ENCODE peak calls at places on chromosomes 1 and 21, in ten cellular contexts. H is pancreas, L is adrenal gland, D is fibroblast of pulmonary artery, O is neural progenitor cell, X is esophagus squamous epithelium, I is dorsolateral prefrontal cortex, Y is AG09309, W is LNCaP clone FGC, J is left ventricle myocardium inferior. A is an unnamed sample.

GRCh38 chr1:52296345-52296744 is 69.7 kb downstream of the CC2D1B start:
- DNase-seq in D (peak), I (no peak), W (peak), L (no peak), J (no peak), X (no peak), O (peak), Y (peak), H (no peak), A (peak)

GRCh38 chr1:151346082-151346768 is 827 bp downstream of the RFX5 start:
- DNase-seq in L (no peak), X (no peak), I (no peak), D (no peak), H (no peak), J (no peak), W (no peak), O (no peak), Y (no peak), A (peak)

GRCh38 chr21:8988696-8989095 is 1532.7 kb upstream of the TPTE start:
- DNase-seq in W (no peak), L (no peak), I (no peak), Y (no peak), X (no peak), H (no peak), O (no peak), J (no peak), D (no peak), A (no peak)

GRCh38 chr1:51689073-51689435 is 72.2 kb downstream of the OSBPL9 start:
- DNase-seq in I (no peak), Y (no peak), D (no peak), X (no peak), O (no peak), W (no peak), L (no peak), J (no peak), H (no peak), A (no peak)

GRCh38 chr1:222911866-222912265 is 97.0 kb downstream of the DISP1 start:
- DNase-seq in O (no peak), H (no peak), Y (no peak), X (no peak), L (no peak), I (no peak), J (no peak), W (no peak), D (peak), A (no peak)

GRCh38 chr1:53183277-53183990 is 13.2 kb upstream of the CPT2 start:
- DNase-seq in O (no peak), D (peak), H (peak), J (peak), W (no peak), I (no peak), Y (no peak), X (no peak), L (no peak), A (no peak)

GRCh38 chr1:229060140-229060539 is 210.8 kb upstream of the RAB4A start:
- DNase-seq in H (no peak), O (no peak), Y (no peak), W (no peak), J (no peak), X (no peak), I (no peak), D (peak), L (no peak), A (no peak)

GRCh38 chr1:147091801-147092200 is 80.5 kb downstream of the PRKAB2 start:
- DNase-seq in W (no peak), Y (no peak), O (no peak), I (no peak), L (no peak), J (no peak), D (no peak), H (no peak), X (no peak), A (no peak)

GRCh38 chr1:245129811-245130210 is 25.0 kb upstream of the KIF26B start:
- DNase-seq in W (no peak), O (no peak), X (no peak), D (peak), H (no peak), L (no peak), I (no peak), Y (peak), J (no peak), A (no peak)

GRCh38 chr1:52901384-52901783 is 20.2 kb downstream of the ECHDC2 start:
- DNase-seq in L (no peak), Y (no peak), W (no peak), J (no peak), H (no peak), O (no peak), D (no peak), I (no peak), X (no peak), A (no peak)

GRCh38 chr1:85605519-85606413 is 25.2 kb downstream of the CCN1 start:
- DNase-seq in D (no peak), W (no peak), H (peak), X (no peak), J (no peak), O (no peak), I (no peak), Y (no peak), L (no peak), A (no peak)

GRCh38 chr21:43345746-43346409 is 81.1 kb downstream of the SIK1 start:
- DNase-seq in O (no peak), X (no peak), H (no peak), Y (no peak), W (no peak), L (no peak), D (peak), I (no peak), J (no peak), A (no peak)

GRCh38 chr1:14371806-14372497 is 226.5 kb upstream of the KAZN start:
- DNase-seq in W (no peak), H (no peak), I (no peak), X (no peak), L (no peak), Y (peak), O (no peak), D (no peak), J (no peak), A (no peak)

GRCh38 chr1:4612991-4613390 is 41.4 kb upstream of the AJAP1 start:
- DNase-seq in L (no peak), H (no peak), W (no peak), D (no peak), X (no peak), O (no peak), Y (no peak), I (no peak), J (no peak), A (no peak)

GRCh38 chr1:15410223-15410883 is 665 bp downstream of the EFHD2 start:
- DNase-seq in I (no peak), Y (no peak), X (no peak), W (no peak), O (peak), J (no peak), L (no peak), D (no peak), H (peak), A (peak)

GRCh38 chr1:185837711-185838110 is 103.5 kb downstream of the HMCN1 start:
- DNase-seq in Y (no peak), I (no peak), D (peak), J (no peak), H (no peak), W (no peak), O (no peak), L (no peak), X (no peak), A (no peak)

GRCh38 chr1:199463521-199464127 is 563.9 kb upstream of the NR5A2 start:
- DNase-seq in W (peak), I (no peak), O (peak), L (no peak), H (peak), X (no peak), J (no peak), D (peak), Y (peak), A (peak)

GRCh38 chr1:74436078-74436477 is 76.3 kb downstream of the LRRC53 start:
- DNase-seq in X (no peak), W (no peak), D (no peak), L (no peak), J (no peak), H (no peak), O (no peak), Y (no peak), I (no peak), A (no peak)

GRCh38 chr1:11280719-11281376 is 7.8 kb downstream of the UBIAD1 start:
- DNase-seq in J (no peak), W (no peak), L (no peak), I (no peak), H (no peak), X (no peak), Y (no peak), O (no peak), D (no peak), A (peak)

GRCh38 chr21:39601194-39601940 is 11.4 kb upstream of the B3GALT5 start:
- DNase-seq in H (no peak), Y (no peak), W (no peak), D (no peak), O (no peak), J (no peak), X (no peak), L (no peak), I (no peak), A (no peak)

GRCh38 chr1:84973493-84974334 is 23.2 kb downstream of the MCOLN2 start:
- DNase-seq in Y (no peak), W (no peak), H (no peak), I (no peak), X (no peak), J (no peak), L (no peak), O (no peak), D (peak), A (peak)

GRCh38 chr1:186953876-186954275 is 125.1 kb downstream of the PLA2G4A start:
- DNase-seq in Y (no peak), L (no peak), D (no peak), I (no peak), H (no peak), J (no peak), X (no peak), W (no peak), O (no peak), A (no peak)

GRCh38 chr1:96236156-96236739 is 485.3 kb upstream of the PTBP2 start:
- DNase-seq in J (no peak), H (no peak), X (no peak), I (no peak), O (peak), Y (no peak), L (peak), W (peak), D (peak), A (peak)

GRCh38 chr1:18923721-18924610 is 21.6 kb upstream of the ALDH4A1 start:
- DNase-seq in O (no peak), X (no peak), Y (no peak), I (no peak), H (no peak), L (no peak), J (peak), W (no peak), D (peak), A (no peak)

GRCh38 chr1:219587817-219588561 is 24.9 kb downstream of the ZC3H11B start:
- DNase-seq in J (no peak), L (no peak), Y (peak), O (no peak), W (no peak), X (no peak), I (no peak), H (no peak), D (peak), A (no peak)

GRCh38 chr1:8392522-8392921 is 74.6 kb downstream of the SLC45A1 start:
- DNase-seq in Y (no peak), D (no peak), X (no peak), J (no peak), W (no peak), L (no peak), O (no peak), I (no peak), H (no peak), A (no peak)

GRCh38 chr1:43722825-43723224 is 15.5 kb downstream of the ST3GAL3 start:
- DNase-seq in L (no peak), O (no peak), W (no peak), Y (no peak), I (no peak), J (no peak), H (no peak), D (no peak), X (no peak), A (no peak)

GRCh38 chr1:33099290-33100118 is 18.6 kb downstream of the AZIN2 start:
- DNase-seq in H (no peak), D (peak), L (no peak), I (no peak), X (no peak), O (no peak), Y (peak), W (no peak), J (no peak), A (peak)

GRCh38 chr1:42484382-42484781 is 21.3 kb downstream of the CCDC30 start:
- DNase-seq in L (no peak), I (no peak), Y (peak), D (peak), W (no peak), O (peak), H (no peak), J (no peak), X (no peak), A (no peak)

GRCh38 chr1:233520510-233521191 is 93.3 kb upstream of the KCNK1 start:
- DNase-seq in X (no peak), L (no peak), J (no peak), Y (no peak), O (no peak), W (peak), D (no peak), H (no peak), I (no peak), A (no peak)

GRCh38 chr1:225534135-225534534 is 106.3 kb upstream of the LBR start:
- DNase-seq in J (no peak), Y (no peak), O (no peak), D (no peak), W (no peak), X (no peak), I (no peak), H (no peak), L (no peak), A (no peak)

GRCh38 chr1:74549947-74550346 is 37.5 kb upstream of the LRRC53 start:
- DNase-seq in H (no peak), W (no peak), X (no peak), J (no peak), O (no peak), D (no peak), L (no peak), I (no peak), Y (no peak), A (no peak)

GRCh38 chr1:206581571-206581981 is 30.7 kb downstream of the EIF2D start:
- DNase-seq in W (no peak), D (no peak), L (no peak), Y (no peak), I (no peak), X (no peak), H (peak), O (no peak), J (peak), A (peak)

GRCh38 chr1:47682786-47683350 is 245.0 kb downstream of the FOXD2 start:
- DNase-seq in X (no peak), D (no peak), J (no peak), L (no peak), Y (no peak), O (no peak), I (no peak), H (no peak), W (no peak), A (no peak)

GRCh38 chr21:34022557-34023335 is 50.6 kb upstream of the MRPS6 start:
- DNase-seq in X (no peak), O (peak), D (no peak), H (no peak), J (no peak), I (no peak), W (no peak), L (no peak), Y (no peak), A (peak)

GRCh38 chr21:31195334-31196015 is 148.6 kb downstream of the TIAM1 start:
- DNase-seq in Y (no peak), W (no peak), L (no peak), J (no peak), X (no peak), D (no peak), I (no peak), O (no peak), H (no peak), A (peak)

GRCh38 chr1:230794871-230795645 is 47.9 kb downstream of the CAPN9 start:
- DNase-seq in L (no peak), W (no peak), H (no peak), X (no peak), Y (no peak), J (no peak), O (peak), D (no peak), I (no peak), A (no peak)

GRCh38 chr1:173507205-173507846 is 30.2 kb downstream of the PRDX6 start:
- DNase-seq in O (peak), Y (peak), I (no peak), X (no peak), H (no peak), J (no peak), D (peak), W (peak), L (no peak), A (no peak)

DNA sequence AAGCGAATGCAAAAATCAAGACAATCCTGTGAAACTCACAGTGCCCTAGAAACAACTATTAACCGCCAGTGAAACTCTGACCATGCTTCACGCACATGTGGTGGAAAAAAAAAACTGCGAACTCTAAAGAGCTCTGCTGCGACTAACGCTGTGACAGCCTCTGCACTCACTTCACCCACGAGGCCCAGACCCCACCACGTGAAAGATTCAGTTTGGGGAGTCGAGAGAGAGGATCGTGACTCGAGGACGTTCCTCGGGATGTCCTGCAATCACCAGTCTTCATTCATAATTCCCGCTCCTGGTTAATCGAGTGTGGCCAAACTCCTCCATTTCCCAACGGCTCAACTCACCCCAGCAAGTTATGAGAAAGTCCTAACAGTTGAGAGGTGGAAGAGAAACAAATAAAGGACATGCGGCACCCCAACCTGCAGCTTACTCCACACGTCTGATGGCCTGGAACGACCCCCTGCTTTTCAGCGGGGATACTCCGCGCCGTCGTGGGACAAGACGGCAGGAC is 1.1 kb downstream of the SERBP1 start:
- DNase-seq in W (no peak), J (no peak), I (no peak), D (peak), H (peak), X (no peak), O (peak), Y (no peak), L (peak), A (peak)
- TF ChIP-seq CTCF in W (no peak), J (no peak), I (no peak), D (no peak), H (no peak), X (no peak), O (no peak), Y (no peak), L (no peak), A (no peak)

GRCh38 chr21:46096596-46096981 is 1.3 kb upstream of the COL6A2 start:
- DNase-seq in H (no peak), D (no peak), Y (no peak), W (no peak), J (no peak), L (no peak), O (no peak), X (no peak), I (no peak), A (no peak)
- H3K4me3 ChIP-seq in H (no peak), D (no peak), Y (peak), W (no peak), J (no peak), L (no peak), O (no peak), X (no peak), I (no peak), A (no peak)

GRCh38 chr1:116159611-116160010 is 48.4 kb downstream of the MAB21L3 start:
- DNase-seq in X (no peak), D (no peak), J (no peak), L (no peak), O (no peak), H (no peak), W (no peak), I (no peak), Y (no peak), A (no peak)
- TF ChIP-seq CTCF in X (no peak), D (no peak), J (no peak), L (no peak), O (no peak), H (no peak), W (no peak), I (no peak), Y (no peak), A (no peak)

GRCh38 chr1:20472860-20473711 is 12.9 kb downstream of the CAMK2N1 start:
- DNase-seq in I (peak), Y (no peak), L (peak), X (no peak), O (peak), D (peak), H (no peak), W (no peak), J (peak), A (peak)
- H3K4me3 ChIP-seq in I (no peak), Y (no peak), L (no peak), X (no peak), O (peak), D (no peak), H (no peak), W (no peak), J (no peak), A (no peak)

GRCh38 chr1:161342186-161342585 is 25.5 kb downstream of the CFAP126 start:
- DNase-seq in I (no peak), J (no peak), O (no peak), D (no peak), Y (no peak), W (no peak), L (no peak), H (no peak), X (no peak), A (no peak)
- TF ChIP-seq CTCF in I (no peak), J (no peak), O (no peak), D (no peak), Y (no peak), W (no peak), L (no peak), H (no peak), X (no peak), A (no peak)

A was measured in GM12865.